ENCODE peak calls at places on chromosomes 4 and X, in six cellular contexts. L is PC-3, A is SK-N-SH, V is GM23338, T is OCI-LY7, R is HCT116. B is an unnamed sample.

GRCh38 chr4:139909036-139909435 is 243.4 kb downstream of the MGST2 start:
- DNase-seq in A (no peak), V (no peak), R (no peak), T (no peak), L (no peak), B (no peak)

GRCh38 chr4:154487144-154487543 is 4.5 kb downstream of the DCHS2 start:
- DNase-seq in R (no peak), V (no peak), L (no peak), T (no peak), A (no peak), B (no peak)

GRCh38 chr4:38889143-38889542 is 21.5 kb downstream of the FAM114A1 start:
- DNase-seq in A (no peak), V (no peak), T (no peak), R (peak; percentile 83), L (peak; percentile 68), B (peak; percentile 36)

GRCh38 chrX:122552291-122552800 is 631.7 kb upstream of the GRIA3 start:
- DNase-seq in L (peak; percentile 5), T (no peak), V (no peak), R (no peak), A (no peak), B (no peak)

GRCh38 chr4:154854362-154854761 is 73.3 kb downstream of the RBM46 start:
- DNase-seq in V (peak; percentile 74), L (peak; percentile 55), R (peak; percentile 16), A (peak; percentile 26), T (no peak), B (peak; percentile 32)

GRCh38 chrX:850471-850916 is 219.9 kb downstream of the SHOX start:
- DNase-seq in R (no peak), L (no peak), A (no peak), T (no peak), V (peak; percentile 39), B (no peak)

GRCh38 chrX:254630-255215 is 26.5 kb upstream of the PLCXD1 start:
- DNase-seq in V (no peak), A (no peak), T (no peak), R (no peak), L (no peak), B (peak; percentile 0)

GRCh38 chrX:37989304-37989703 is 17.0 kb upstream of the SYTL5 start:
- DNase-seq in A (no peak), T (no peak), L (no peak), V (no peak), R (no peak), B (no peak)

GRCh38 chrX:53421772-53422090 is 723 bp downstream of the SMC1A start:
- DNase-seq in T (no peak), A (no peak), R (no peak), L (no peak), V (no peak), B (no peak)

DNA sequence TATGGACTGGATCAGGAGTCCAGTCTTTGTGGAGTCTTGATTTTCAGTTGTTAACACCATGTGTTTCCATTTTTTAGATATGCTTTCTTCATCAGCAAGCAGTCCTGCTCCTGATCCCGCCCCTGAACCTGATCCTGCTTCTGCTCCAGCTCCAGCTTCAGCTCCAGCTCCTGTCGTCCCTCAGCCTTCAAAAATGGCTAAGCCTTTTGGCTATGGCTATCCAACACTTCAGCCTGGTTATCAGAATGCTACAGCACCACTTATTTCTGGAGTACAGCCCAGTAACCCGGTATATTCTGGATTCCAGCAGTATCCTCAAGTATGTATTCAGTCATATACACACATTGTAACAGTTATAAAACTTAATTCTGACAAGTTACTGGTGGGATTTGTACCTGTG is 60.9 kb downstream of the SEC24B start:
- DNase-seq in A (no peak), R (no peak), T (no peak), L (no peak), V (no peak), B (no peak)
- TF ChIP-seq EZH2phosphoT487 in A (no peak), R (no peak), T (no peak), L (no peak), V (no peak), B (no peak)

GRCh38 chrX:29911673-29912072 is 303.7 kb upstream of the MAGEB2 start:
- DNase-seq in T (no peak), V (no peak), L (peak; percentile 52), A (no peak), R (no peak), B (no peak)
- TF ChIP-seq CTCF in T (no peak), V (no peak), L (peak; percentile 62), A (peak; percentile 47), R (no peak), B (no peak)

DNA sequence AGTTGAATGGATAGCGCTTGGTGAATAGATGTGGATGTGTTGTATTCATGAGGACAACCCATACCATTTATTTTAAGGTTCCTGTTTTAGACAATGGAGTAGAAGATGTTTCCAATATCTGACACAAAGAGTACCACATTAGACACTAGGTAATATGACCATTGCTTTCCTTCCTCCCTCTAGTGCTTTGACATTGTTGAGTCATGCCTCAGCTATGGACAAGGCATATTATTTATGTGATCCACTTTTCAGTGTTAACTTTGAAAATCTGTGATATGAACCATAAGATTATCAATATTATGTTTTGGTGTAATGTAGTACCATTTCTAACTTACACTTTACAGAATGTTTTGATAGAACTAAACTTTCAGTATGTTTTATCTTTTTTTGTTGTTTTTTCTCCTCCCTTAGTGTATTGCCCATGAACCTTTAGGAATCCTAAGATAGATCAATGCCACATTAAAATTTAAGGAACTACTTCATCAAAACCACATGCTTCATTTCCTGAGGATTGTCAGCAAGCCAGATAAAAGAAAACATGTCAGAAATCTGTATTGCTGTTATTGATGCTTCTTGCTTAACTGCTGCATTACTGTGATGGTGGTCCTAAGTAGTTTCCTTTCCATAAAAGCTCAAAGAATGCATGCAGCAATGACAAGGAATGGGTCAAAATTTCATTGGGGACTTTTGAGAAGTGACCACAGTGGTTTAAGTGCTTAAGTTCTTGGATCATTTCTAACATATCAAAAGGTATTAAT is 105.0 kb downstream of the PCDH7 start:
- DNase-seq in A (no peak), V (no peak), R (no peak), T (no peak), L (peak; percentile 22), B (no peak)
- H3K4me1 ChIP-seq in A (peaks cover 9% of the 10 kb centered on the region), V (peaks cover 12% of the 10 kb centered on the region), R (peaks cover 86% of the 10 kb centered on the region), T (no peaks in the 10 kb centered on the region), L (no peaks in the 10 kb centered on the region), B (no peaks in the 10 kb centered on the region)

DNA sequence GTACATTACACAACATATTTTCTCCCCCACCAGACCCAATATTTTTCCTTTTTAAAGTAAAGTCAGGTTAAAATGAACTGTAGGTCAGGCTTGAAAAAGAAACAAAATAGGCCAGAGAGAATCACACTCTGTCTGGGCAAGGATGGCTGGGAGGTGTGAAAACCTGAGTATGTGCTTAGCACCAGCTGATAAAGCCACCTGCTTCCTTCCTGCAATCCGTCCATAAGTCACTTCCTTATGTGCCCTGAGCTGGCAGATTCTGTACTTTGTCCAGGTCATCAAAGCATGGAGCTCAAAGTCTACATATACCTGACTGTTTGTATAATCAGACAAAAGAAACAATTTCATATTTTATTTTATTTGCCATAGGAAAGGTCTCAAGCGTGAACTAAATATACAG is 37.7 kb downstream of the ANTXR2 start:
- DNase-seq in L (no peak), T (no peak), V (no peak), R (no peak), A (no peak), B (peak; percentile 56)
- TF ChIP-seq EZH2phosphoT487 in L (no peak), T (no peak), V (no peak), R (no peak), A (no peak), B (no peak)

GRCh38 chr4:110624904-110625494 is 2.1 kb upstream of the PITX2 start:
- DNase-seq in V (no peak), L (no peak), T (no peak), A (no peak), R (no peak), B (no peak)
- TF ChIP-seq CTCF in V (no peak), L (no peak), T (no peak), A (no peak), R (no peak), B (no peak)

GRCh38 chrX:107674480-107675364 is 46.4 kb downstream of the PRPS1 start:
- DNase-seq in R (no peak), A (no peak), L (no peak), V (no peak), T (peak; percentile 11), B (peak; percentile 72)

GRCh38 chrX:107673401-107673800 is 45.1 kb downstream of the PRPS1 start:
- DNase-seq in V (no peak), A (no peak), L (no peak), R (no peak), T (no peak), B (no peak)

GRCh38 chrX:107675365-107675654 is 47.0 kb downstream of the PRPS1 start:
- DNase-seq in R (no peak), V (no peak), T (no peak), L (no peak), A (no peak), B (no peak)

GRCh38 chrX:107672955-107673378 is 44.7 kb downstream of the PRPS1 start:
- DNase-seq in A (peak; percentile 67), V (peak; percentile 73), T (peak; percentile 83), L (peak; percentile 84), R (peak; percentile 63), B (peak; percentile 94)

GRCh38 chrX:107673933-107674479 is 45.7 kb downstream of the PRPS1 start:
- DNase-seq in T (peak; percentile 84), R (no peak), L (no peak), V (peak; percentile 36), A (no peak), B (peak; percentile 88)
- H3K4me1 ChIP-seq in T (peaks cover 55% of the 10 kb centered on the region), R (peaks cover 33% of the 10 kb centered on the region), L (peaks cover 28% of the 10 kb centered on the region), V (peaks cover 11% of the 10 kb centered on the region), A (no peaks in the 10 kb centered on the region), B (peaks cover 36% of the 10 kb centered on the region)

GRCh38 chrX:101258260-101258581 is 32.9 kb downstream of the TAF7L start:
- DNase-seq in L (no peak), A (no peak), V (no peak), R (no peak), T (no peak), B (no peak)

GRCh38 chrX:101262590-101262989 is 28.5 kb downstream of the TAF7L start:
- DNase-seq in V (no peak), A (no peak), T (no peak), L (no peak), R (no peak), B (no peak)

GRCh38 chrX:101263766-101264165 is 27.4 kb downstream of the TAF7L start:
- DNase-seq in L (no peak), V (no peak), T (no peak), R (no peak), A (no peak), B (no peak)

GRCh38 chrX:101257448-101258259 is 33.5 kb downstream of the TAF7L start:
- DNase-seq in A (no peak), L (peak; percentile 17), V (no peak), R (no peak), T (peak; percentile 22), B (no peak)

GRCh38 chrX:101260435-101260834 is 30.7 kb downstream of the TAF7L start:
- DNase-seq in R (no peak), L (peak; percentile 5), A (no peak), T (peak; percentile 40), V (peak; percentile 52), B (peak; percentile 8)
- TF ChIP-seq EZH2phosphoT487 in R (no peak), L (no peak), A (no peak), T (no peak), V (no peak), B (no peak)

GRCh38 chr4:52870225-52870624 is 8.1 kb downstream of the RASL11B start:
- DNase-seq in A (no peak), T (no peak), V (no peak), R (no peak), L (no peak), B (no peak)
- TF ChIP-seq CTCF in A (no peak), T (no peak), V (no peak), R (no peak), L (no peak), B (no peak)

GRCh38 chr4:112894480-112894879 is 155.0 kb upstream of the ANK2 start:
- DNase-seq in R (no peak), A (no peak), T (no peak), L (no peak), V (no peak), B (no peak)
- H3K4me1 ChIP-seq in R (no peaks in the 10 kb centered on the region), A (no peaks in the 10 kb centered on the region), T (no peaks in the 10 kb centered on the region), L (no peaks in the 10 kb centered on the region), V (peaks cover 42% of the 10 kb centered on the region), B (peaks cover 12% of the 10 kb centered on the region)

B was measured in hepatocyte.